ENCODE peak calls at places on chromosomes 4 and X, in eight cellular contexts. N is glutamatergic neuron, M is BJ, L is lower leg skin, W is AG09309, A is IMR-90, R is Caco-2, K is fibroblast of lung. Z is an unnamed sample.

GRCh38 chr4:113316879-113317278 is 267.4 kb downstream of the ANK2 start:
- DNase-seq in K (no peak), M (no peak), R (no peak), L (no peak), N (no peak), W (no peak), A (no peak), Z (no peak)

GRCh38 chrX:101383679-101384078 is 2.3 kb downstream of the BTK start:
- DNase-seq in K (no peak), N (no peak), M (no peak), R (no peak), A (no peak), L (no peak), W (no peak), Z (no peak)

GRCh38 chr4:87978656-87979055 is 3.1 kb downstream of the SPP1 start:
- DNase-seq in R (no peak), N (no peak), W (no peak), L (no peak), K (peak; percentile 25), M (no peak), A (peak; percentile 62), Z (peak; percentile 29)

GRCh38 chrX:135015526-135016245 is 6.7 kb downstream of the RTL8B start:
- DNase-seq in L (no peak), W (no peak), K (no peak), R (no peak), A (no peak), M (no peak), N (no peak), Z (no peak)

GRCh38 chr4:165048170-165048569 is 5.5 kb upstream of the TRIM75 start:
- DNase-seq in R (no peak), K (no peak), A (no peak), L (no peak), M (no peak), W (no peak), N (no peak), Z (no peak)

GRCh38 chr4:40055379-40055872 is 1.2 kb upstream of the N4BP2 start:
- DNase-seq in A (no peak), K (no peak), L (no peak), W (no peak), M (no peak), N (no peak), R (no peak), Z (no peak)

GRCh38 chr4:68751138-68751537 is 64.7 kb upstream of the UGT2B10 start:
- DNase-seq in R (no peak), L (no peak), W (no peak), M (no peak), A (no peak), N (no peak), K (no peak), Z (no peak)

GRCh38 chr4:82247171-82247570 is 126.6 kb downstream of the HNRNPD start:
- DNase-seq in M (no peak), N (no peak), L (no peak), W (no peak), A (no peak), K (no peak), R (no peak), Z (no peak)

GRCh38 chr4:99946346-99947189 is at the start of gene DNAJB14:
- DNase-seq in R (peak; percentile 72), M (no peak), L (peak; percentile 95), K (peak; percentile 75), N (peak; percentile 77), A (peak; percentile 69), W (no peak), Z (peak; percentile 67)

GRCh38 chrX:120840826-120841225 is 34.8 kb downstream of the CT47B1 start:
- DNase-seq in N (no peak), A (no peak), R (no peak), L (no peak), K (no peak), W (peak; percentile 24), M (no peak), Z (peak; percentile 78)
- TF ChIP-seq CTCF in N (no peak), A (no peak), R (no peak), L (no peak), K (no peak), W (peak; percentile 14), M (no peak), Z (no peak)

GRCh38 chr4:108744307-108744706 is 18.5 kb downstream of the ETNPPL start:
- DNase-seq in K (no peak), W (no peak), M (no peak), R (no peak), N (no peak), L (no peak), A (no peak), Z (no peak)

GRCh38 chr4:108738307-108738706 is 24.5 kb downstream of the ETNPPL start:
- DNase-seq in K (no peak), A (peak; percentile 11), L (no peak), N (no peak), M (no peak), W (no peak), R (no peak), Z (no peak)

GRCh38 chr4:108742451-108742850 is 20.4 kb downstream of the ETNPPL start:
- DNase-seq in W (no peak), M (no peak), A (no peak), K (no peak), R (no peak), L (no peak), N (no peak), Z (no peak)

DNA sequence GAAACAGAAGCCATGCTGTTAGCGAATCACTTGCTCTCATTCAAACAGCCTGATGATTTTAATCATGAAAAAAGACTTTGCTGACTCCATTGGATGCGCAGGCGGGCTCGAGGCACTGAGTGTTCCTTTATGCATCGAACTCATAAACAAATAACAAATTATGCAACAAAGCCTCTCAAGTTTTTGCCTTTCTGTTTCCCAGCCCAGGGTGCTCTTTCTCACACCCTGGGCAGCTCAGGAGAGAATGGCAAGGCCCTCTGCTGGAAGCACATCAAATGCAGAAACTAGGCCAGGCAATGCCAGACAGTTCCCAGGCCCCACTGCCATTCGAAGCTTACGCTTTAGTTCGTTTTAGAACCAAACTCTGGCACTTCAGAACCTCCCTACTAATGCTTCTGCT is 19.8 kb downstream of the ETNPPL start:
- DNase-seq in W (no peak), N (no peak), A (no peak), L (no peak), R (no peak), K (no peak), M (no peak), Z (no peak)
- TF ChIP-seq CTCF in W (no peak), N (no peak), A (no peak), L (no peak), R (no peak), K (no peak), M (peak; percentile 3), Z (peak; percentile 16)

GRCh38 chr4:84965558-84966381 is 720 bp downstream of the WDFY3 start:
- DNase-seq in M (no peak), L (peak; percentile 88), R (peak; percentile 44), N (peak; percentile 80), W (no peak), K (no peak), A (peak; percentile 17), Z (no peak)
- TF ChIP-seq CTCF in M (no peak), L (no peak), R (no peak), N (no peak), W (no peak), K (no peak), A (peak; percentile 20), Z (peak; percentile 63)

DNA sequence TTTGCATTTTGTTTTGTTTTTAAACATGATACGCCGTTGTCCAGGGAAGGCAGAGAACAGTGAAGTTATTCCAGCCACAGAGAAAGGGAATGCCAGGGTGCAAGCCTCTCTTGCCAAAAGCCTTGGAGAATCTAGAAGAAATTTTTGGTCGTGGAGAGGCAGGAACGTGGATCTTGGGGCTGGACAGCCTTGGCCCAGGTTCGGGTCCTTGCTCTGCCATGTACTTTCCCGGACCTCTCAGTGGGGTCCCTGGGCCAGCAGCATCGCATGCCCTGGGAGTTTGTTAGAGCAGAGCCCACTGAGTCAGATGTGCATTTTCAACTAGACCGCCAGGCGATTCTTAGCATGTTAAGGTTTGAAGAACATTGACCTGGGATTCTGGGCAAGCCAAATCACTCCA is 18.6 kb downstream of the FAM9A start:
- DNase-seq in A (no peak), W (no peak), R (no peak), K (no peak), N (no peak), M (no peak), L (no peak), Z (no peak)
- TF ChIP-seq CTCF in A (no peak), W (no peak), R (no peak), K (no peak), N (no peak), M (no peak), L (no peak), Z (no peak)

DNA sequence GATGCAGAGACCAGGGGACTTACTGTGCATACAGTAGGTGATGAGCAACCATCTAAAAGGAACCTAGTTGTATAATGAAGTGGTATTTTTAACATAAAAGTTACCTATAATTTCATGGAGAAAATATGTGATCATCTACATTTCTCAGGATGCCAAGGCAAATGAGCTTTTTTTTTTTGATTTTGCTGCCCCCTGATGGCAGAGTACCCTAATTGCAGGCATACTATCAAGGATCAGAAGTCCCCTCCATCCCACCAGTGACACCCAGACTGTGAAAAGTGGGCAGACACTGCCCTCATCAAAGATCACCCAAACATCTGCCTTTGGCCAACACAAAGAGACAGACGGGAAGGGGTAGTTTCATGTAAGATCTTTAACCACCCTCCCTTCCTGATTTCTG is 9.6 kb upstream of the ABLIM2 start:
- DNase-seq in N (no peak), L (no peak), M (no peak), K (no peak), R (no peak), W (no peak), A (no peak), Z (no peak)
- TF ChIP-seq CTCF in N (peak; percentile 86), L (no peak), M (peak; percentile 57), K (peak; percentile 59), R (peak; percentile 69), W (peak; percentile 22), A (peak; percentile 17), Z (peak; percentile 78)

Z was measured in HFFc6.